ENCODE peak calls at places on chromosomes 12 and 14, in five cellular contexts. J is KBM-7, L is transverse colon, E is amniotic epithelial cell, X is mesothelial cell of epicardium. I is an unnamed sample.

GRCh38 chr12:39122562-39123204 is 217.3 kb upstream of the CPNE8 start:
- DNase-seq in J (no peak), L (no peak), E (no peak), X (no peak), I (peak; percentile 48)

GRCh38 chr14:76599556-76599955 is 161.7 kb upstream of the VASH1 start:
- DNase-seq in J (no peak), L (no peak), E (no peak), X (no peak), I (no peak)

GRCh38 chr14:72558721-72559120 is 335.2 kb downstream of the DPF3 start:
- DNase-seq in J (no peak), L (no peak), E (peak; percentile 59), X (no peak), I (peak; percentile 49)

GRCh38 chr12:120368789-120369475 is at the start of gene MSI1:
- DNase-seq in J (no peak), L (no peak), E (no peak), X (peak; percentile 53), I (no peak)

GRCh38 chr12:100724071-100724470 is 70.5 kb upstream of the ANO4 start:
- DNase-seq in J (no peak), L (no peak), E (no peak), X (no peak), I (no peak)

GRCh38 chr14:80996049-80996901 is 40.9 kb downstream of the TSHR start:
- DNase-seq in J (peak; percentile 62), L (peak; percentile 12), E (peak; percentile 90), X (no peak), I (peak; percentile 83)

GRCh38 chr14:98940693-98941437 is 331.1 kb downstream of the BCL11B start:
- DNase-seq in J (no peak), L (no peak), E (no peak), X (no peak), I (no peak)

GRCh38 chr14:66228267-66228970 is 257.8 kb upstream of the CCDC196 start:
- DNase-seq in J (no peak), L (no peak), E (peak; percentile 3), X (no peak), I (peak; percentile 79)

GRCh38 chr12:68587448-68587873 is 23.2 kb upstream of the RAP1B start:
- DNase-seq in J (peak; percentile 87), L (no peak), E (no peak), X (no peak), I (no peak)

GRCh38 chr14:64081174-64081746 is 212.9 kb downstream of the ESR2 start:
- DNase-seq in J (no peak), L (no peak), E (no peak), X (no peak), I (peak; percentile 44)

GRCh38 chr12:98701166-98701565 is 56.1 kb downstream of the APAF1 start:
- DNase-seq in J (no peak), L (no peak), E (no peak), X (no peak), I (no peak)

GRCh38 chr12:122942609-122943008 is 23.7 kb downstream of the ABCB9 start:
- DNase-seq in J (no peak), L (no peak), E (no peak), X (no peak), I (no peak)

GRCh38 chr12:114848661-114849060 is 164.7 kb upstream of the TBX3 start:
- DNase-seq in J (no peak), L (no peak), E (peak; percentile 74), X (no peak), I (no peak)

GRCh38 chr14:102897299-102898027 is 25.0 kb upstream of the AMN start:
- DNase-seq in J (no peak), L (no peak), E (no peak), X (no peak), I (no peak)

GRCh38 chr14:60327447-60328331 is 78.7 kb downstream of the PPM1A start:
- DNase-seq in J (no peak), L (peak; percentile 60), E (peak; percentile 46), X (peak; percentile 49), I (peak; percentile 47)

GRCh38 chr14:57502581-57503254 is 9.1 kb upstream of the CCDC198 start:
- DNase-seq in J (no peak), L (no peak), E (no peak), X (peak; percentile 46), I (no peak)